ENCODE peak calls at places on chromosome 2, in ten cellular contexts. E is NCI-H1930, T is NCI-H460, U is NCI-H1092 treated with DMSO at 0.1 percent for 48 hours, D is AG08395, F is Right ventricle myocardium superior, H is EH, M is lung microvascular endothelial cell, B is NAMALWA, K is mesenchymal stem cell. O is an unnamed sample.

GRCh38 chr2:162091325-162092007 is 17.5 kb upstream of the DPP4 start:
- DNase-seq in M (peak), E (no peak), D (no peak), U (no peak), B (no peak), T (no peak), K (no peak), H (peak), F (no peak), O (no peak)

GRCh38 chr2:219731173-219731572 is 103.7 kb downstream of the SLC4A3 start:
- DNase-seq in T (no peak), F (no peak), U (no peak), D (no peak), E (no peak), H (no peak), K (no peak), M (no peak), B (no peak), O (no peak)

GRCh38 chr2:196268538-196269338 is 97.4 kb upstream of the STK17B start:
- DNase-seq in T (no peak), M (no peak), D (no peak), F (no peak), U (no peak), B (peak), H (peak), K (peak), E (no peak), O (no peak)

GRCh38 chr2:32425719-32426141 is 68.9 kb downstream of the BIRC6 start:
- DNase-seq in E (no peak), M (peak), U (no peak), B (no peak), F (no peak), H (peak), D (peak), T (no peak), K (peak), O (no peak)

GRCh38 chr2:7378642-7379041 is 461.4 kb downstream of the RNF144A start:
- DNase-seq in D (no peak), M (no peak), U (no peak), E (no peak), B (no peak), H (no peak), F (no peak), T (no peak), K (no peak), O (no peak)

GRCh38 chr2:113861740-113862139 is 28.1 kb upstream of the ACTR3 start:
- DNase-seq in B (peak), U (no peak), D (no peak), M (no peak), E (no peak), K (no peak), H (no peak), T (no peak), F (no peak), O (no peak)

GRCh38 chr2:241019441-241020139 is 21.2 kb downstream of the SNED1 start:
- DNase-seq in M (no peak), U (no peak), B (no peak), H (no peak), E (no peak), K (no peak), T (no peak), F (peak), D (no peak), O (no peak)

GRCh38 chr2:3526871-3527270 is 7.5 kb upstream of the ADI1 start:
- DNase-seq in H (no peak), U (no peak), D (no peak), M (no peak), K (no peak), T (no peak), E (no peak), B (no peak), F (no peak), O (no peak)

GRCh38 chr2:45849491-45850283 is 198.2 kb downstream of the PRKCE start:
- DNase-seq in F (no peak), T (no peak), B (no peak), H (peak), E (no peak), K (peak), U (no peak), D (peak), M (peak), O (no peak)